ENCODE peak calls at places on chromosomes 1 and 21, in seven cellular contexts. U is neuronal stem cell, Y is IMR-90, R is trophoblast cell, M is H9, P is mesenchymal stem cell, C is H1. I is an unnamed sample.

GRCh38 chr21:27721675-27722074 is 754.8 kb upstream of the ADAMTS5 start:
- DNase-seq in U (no peak), Y (no peak), R (no peak), M (no peak), P (no peak), C (no peak), I (no peak)

GRCh38 chr1:26121854-26122773 is 10.5 kb downstream of the PDIK1L start:
- DNase-seq in U (no peak), Y (no peak), R (peak), M (no peak), P (peak), C (no peak), I (no peak)

GRCh38 chr1:27233677-27234053 is 767 bp upstream of the WDTC1 start:
- DNase-seq in U (peak), Y (no peak), R (peak), M (peak), P (no peak), C (no peak), I (peak)

GRCh38 chr1:162088281-162088969 is 18.9 kb downstream of the NOS1AP start:
- DNase-seq in U (no peak), Y (peak), R (no peak), M (no peak), P (no peak), C (no peak), I (no peak)

GRCh38 chr1:155268630-155269029 is 4.7 kb downstream of the CLK2 start:
- DNase-seq in U (no peak), Y (no peak), R (no peak), M (no peak), P (no peak), C (no peak), I (no peak)

GRCh38 chr1:103576065-103576464 is 4.7 kb downstream of the AMY2B start:
- DNase-seq in U (no peak), Y (peak), R (no peak), M (no peak), P (no peak), C (no peak), I (no peak)

GRCh38 chr1:160795951-160796383 is at the start of gene LY9:
- DNase-seq in U (no peak), Y (no peak), R (peak), M (no peak), P (no peak), C (no peak), I (no peak)

GRCh38 chr1:7315946-7316345 is 455.1 kb upstream of the VAMP3 start:
- DNase-seq in U (no peak), Y (no peak), R (no peak), M (peak), P (no peak), C (no peak), I (no peak)

GRCh38 chr1:159188375-159188788 is 16.3 kb upstream of the ACKR1 start:
- DNase-seq in U (peak), Y (peak), R (no peak), M (peak), P (peak), C (peak), I (peak)

GRCh38 chr1:183877321-183877720 is 72.4 kb downstream of the RGL1 start:
- DNase-seq in U (no peak), Y (peak), R (no peak), M (no peak), P (no peak), C (no peak), I (no peak)

GRCh38 chr1:85121744-85122143 is 73.4 kb upstream of the MCOLN3 start:
- DNase-seq in U (no peak), Y (peak), R (no peak), M (no peak), P (no peak), C (no peak), I (no peak)

GRCh38 chr1:116457944-116458343 is 84.9 kb downstream of the ATP1A1 start:
- DNase-seq in U (no peak), Y (no peak), R (no peak), M (no peak), P (no peak), C (no peak), I (no peak)

GRCh38 chr1:51916587-51917405 is 38.3 kb upstream of the NRDC start:
- DNase-seq in U (no peak), Y (peak), R (peak), M (no peak), P (peak), C (no peak), I (no peak)

GRCh38 chr1:198669023-198669698 is 30.3 kb downstream of the PTPRC start:
- DNase-seq in U (no peak), Y (peak), R (peak), M (no peak), P (peak), C (no peak), I (peak)

GRCh38 chr21:41121785-41122415 is 46.1 kb upstream of the BACE2 start:
- DNase-seq in U (peak), Y (peak), R (peak), M (peak), P (no peak), C (peak), I (peak)

GRCh38 chr1:111707906-111708305 is 31.3 kb downstream of the INKA2 start:
- DNase-seq in U (no peak), Y (peak), R (no peak), M (no peak), P (peak), C (no peak), I (no peak)

GRCh38 chr1:163168053-163168452 is 34.7 kb downstream of the RGS5 start:
- DNase-seq in U (no peak), Y (peak), R (peak), M (no peak), P (peak), C (no peak), I (peak)

GRCh38 chr1:224700915-224701531 is 84.9 kb downstream of the CNIH3 start:
- DNase-seq in U (peak), Y (peak), R (no peak), M (peak), P (peak), C (peak), I (peak)

GRCh38 chr1:65209005-65209885 is 61.2 kb downstream of the AK4 start:
- DNase-seq in U (no peak), Y (peak), R (peak), M (no peak), P (peak), C (peak), I (peak)

GRCh38 chr1:48044311-48044710 is 47.1 kb upstream of the TRABD2B start:
- DNase-seq in U (no peak), Y (no peak), R (no peak), M (no peak), P (no peak), C (no peak), I (no peak)

GRCh38 chr1:93591833-93592635 is 89.6 kb downstream of the BCAR3 start:
- DNase-seq in U (no peak), Y (no peak), R (no peak), M (no peak), P (no peak), C (no peak), I (no peak)

GRCh38 chr1:45005761-45006160 is 5.4 kb downstream of the HECTD3 start:
- DNase-seq in U (no peak), Y (no peak), R (no peak), M (no peak), P (no peak), C (no peak), I (no peak)

GRCh38 chr1:9558946-9559545 is 19.8 kb downstream of the SLC25A33 start:
- DNase-seq in U (no peak), Y (no peak), R (peak), M (no peak), P (no peak), C (no peak), I (peak)

GRCh38 chr1:154809436-154810413 is 60.4 kb downstream of the KCNN3 start:
- DNase-seq in U (no peak), Y (peak), R (peak), M (no peak), P (peak), C (no peak), I (no peak)

GRCh38 chr1:86965012-86965826 is 50.8 kb downstream of the HS2ST1 start:
- DNase-seq in U (no peak), Y (peak), R (peak), M (no peak), P (peak), C (no peak), I (peak)

GRCh38 chr1:54297596-54298283 is 97.8 kb downstream of the MRPL37 start:
- DNase-seq in U (peak), Y (no peak), R (no peak), M (no peak), P (no peak), C (no peak), I (no peak)

GRCh38 chr1:41161851-41162250 is 80.3 kb downstream of the SCMH1 start:
- DNase-seq in U (no peak), Y (no peak), R (no peak), M (no peak), P (no peak), C (no peak), I (no peak)

GRCh38 chr1:31412732-31413404 is at the start of gene SERINC2:
- DNase-seq in U (peak), Y (no peak), R (peak), M (peak), P (no peak), C (peak), I (peak)

GRCh38 chr1:148372731-148373130 is 110.4 kb downstream of the PPIAL4G start:
- DNase-seq in U (no peak), Y (peak), R (peak), M (no peak), P (peak), C (no peak), I (no peak)

GRCh38 chr1:187096689-187097088 is 267.9 kb downstream of the PLA2G4A start:
- DNase-seq in U (no peak), Y (peak), R (no peak), M (no peak), P (no peak), C (no peak), I (no peak)

DNA sequence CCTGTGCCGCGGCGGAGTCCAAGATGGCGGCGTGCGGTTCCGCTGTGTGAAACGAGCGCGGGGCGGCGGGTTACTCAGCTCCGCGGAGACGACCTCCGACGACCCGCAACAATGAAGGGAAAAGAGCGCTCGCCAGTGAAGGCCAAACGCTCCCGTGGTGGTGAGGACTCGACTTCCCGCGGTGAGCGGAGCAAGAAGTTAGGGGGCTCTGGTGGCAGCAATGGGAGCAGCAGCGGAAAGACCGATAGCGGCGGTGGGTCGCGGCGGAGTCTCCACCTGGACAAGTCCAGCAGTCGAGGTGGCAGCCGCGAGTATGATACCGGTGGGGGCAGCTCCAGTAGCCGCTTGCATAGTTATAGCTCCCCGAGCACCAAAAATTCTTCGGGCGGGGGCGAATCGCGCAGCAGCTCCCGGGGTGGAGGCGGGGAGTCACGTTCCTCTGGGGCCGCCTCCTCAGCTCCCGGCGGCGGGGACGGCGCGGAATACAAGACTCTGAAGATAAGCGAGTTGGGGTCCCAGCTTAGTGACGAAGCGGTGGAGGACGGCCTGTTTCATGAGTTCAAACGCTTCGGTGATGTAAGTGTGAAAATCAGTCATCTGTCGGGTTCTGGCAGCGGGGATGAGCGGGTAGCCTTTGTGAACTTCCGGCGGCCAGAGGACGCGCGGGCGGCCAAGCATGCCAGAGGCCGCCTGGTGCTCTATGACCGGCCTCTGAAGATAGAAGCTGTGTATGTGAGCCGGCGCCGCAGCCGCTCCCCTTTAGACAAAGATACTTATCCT is 440 bp downstream of the RBM15 start:
- DNase-seq in U (no peak), Y (peak), R (peak), M (no peak), P (peak), C (peak), I (peak)
- H4K8ac ChIP-seq in U (no peak), Y (peak), R (peak), M (no peak), P (peak), C (peak), I (no peak)

DNA sequence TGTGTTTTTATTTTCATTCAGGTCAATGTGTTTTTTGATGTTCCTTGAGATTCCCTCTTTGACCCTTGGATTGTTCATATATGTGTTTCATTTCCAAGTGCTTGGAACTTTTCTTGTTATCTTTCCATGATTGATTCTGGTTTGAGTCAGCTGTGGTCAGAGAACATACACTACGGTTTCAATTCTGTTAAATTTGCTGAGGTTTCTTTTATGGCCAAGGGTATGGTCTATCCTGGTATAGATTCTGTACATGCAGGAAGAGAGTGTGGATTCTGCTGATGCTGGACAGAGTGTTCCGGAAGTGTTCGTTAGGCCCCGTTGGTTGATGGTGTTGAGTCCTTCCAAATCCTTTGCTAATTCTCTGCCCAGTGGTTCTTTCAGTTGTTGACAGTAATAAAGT is 98.5 kb upstream of the COL6A1 start:
- DNase-seq in U (no peak), Y (no peak), R (no peak), M (no peak), P (no peak), C (no peak), I (no peak)
- H4K8ac ChIP-seq in U (no peak), Y (no peak), R (no peak), M (no peak), P (no peak), C (no peak), I (no peak)

GRCh38 chr1:232017057-232017456 is 390.5 kb downstream of the DISC1 start:
- DNase-seq in U (no peak), Y (peak), R (peak), M (no peak), P (peak), C (no peak), I (no peak)
- H4K8ac ChIP-seq in U (no peak), Y (no peak), R (no peak), M (no peak), P (no peak), C (no peak), I (no peak)

GRCh38 chr1:242774256-242774655 is 249.8 kb upstream of the PLD5 start:
- DNase-seq in U (no peak), Y (no peak), R (no peak), M (no peak), P (no peak), C (no peak), I (no peak)
- H4K8ac ChIP-seq in U (no peak), Y (no peak), R (no peak), M (no peak), P (no peak), C (no peak), I (no peak)

DNA sequence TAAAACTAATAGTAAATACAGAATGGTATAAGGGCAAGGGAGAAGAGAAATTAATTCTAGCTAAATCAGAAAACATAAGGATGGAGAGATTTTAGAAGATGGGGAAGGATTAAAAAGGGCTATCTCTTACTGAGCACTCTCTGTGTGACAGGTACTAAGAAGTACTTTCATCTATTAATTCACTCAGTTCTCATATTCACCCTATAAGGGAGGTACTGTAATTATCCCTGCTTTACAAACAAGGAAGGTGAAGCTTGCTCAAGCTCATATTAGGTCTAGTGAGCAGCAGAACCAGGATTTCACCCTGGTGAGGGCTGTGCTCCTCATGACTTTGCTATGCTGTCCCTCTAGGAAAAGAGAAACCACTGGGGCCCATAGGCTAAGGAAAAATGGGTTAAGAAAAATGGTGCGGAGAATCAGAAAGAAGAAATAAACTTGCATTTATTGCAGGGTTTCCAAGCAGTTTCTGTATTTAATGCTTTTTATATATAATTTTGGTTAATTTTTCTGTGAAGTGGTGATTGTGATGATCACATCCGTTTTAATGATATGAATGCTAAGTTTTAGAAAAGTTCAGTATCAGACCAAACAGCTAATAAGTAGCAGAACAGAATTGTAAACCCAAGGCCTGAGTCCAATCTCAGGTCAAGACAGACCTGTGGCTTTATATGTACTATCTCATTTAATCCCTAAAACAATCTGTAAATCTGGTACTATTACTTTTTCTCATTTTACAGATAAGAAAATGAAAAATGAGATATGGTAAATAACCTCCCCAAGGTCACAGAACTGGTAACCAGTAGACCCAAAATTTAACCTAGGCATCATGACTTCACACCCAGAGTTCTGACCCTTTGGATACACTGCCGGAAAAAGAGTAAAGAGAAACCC is 1.7 kb downstream of the PCNX2 start:
- DNase-seq in U (no peak), Y (peak), R (no peak), M (no peak), P (peak), C (no peak), I (peak)
- H4K8ac ChIP-seq in U (no peak), Y (no peak), R (no peak), M (no peak), P (no peak), C (no peak), I (no peak)

DNA sequence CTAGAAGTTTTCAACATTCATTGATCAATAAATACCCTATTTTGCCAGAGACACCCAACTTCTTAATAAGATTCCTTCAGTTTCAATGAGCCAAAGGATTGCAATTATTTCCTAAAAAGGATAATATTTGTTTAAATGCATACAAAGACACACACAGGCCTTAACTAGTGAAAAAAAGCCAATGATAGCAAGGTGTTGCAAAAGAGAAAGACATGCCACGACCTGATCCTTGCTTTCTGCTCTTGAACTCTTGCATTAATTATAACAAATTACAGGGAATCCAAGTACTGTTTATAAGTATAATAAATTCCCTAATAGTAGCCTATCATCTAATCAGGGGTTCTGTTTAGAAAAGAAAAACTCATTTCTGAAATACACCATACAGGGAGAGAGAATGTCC is 131.1 kb downstream of the PTPN14 start:
- DNase-seq in U (no peak), Y (no peak), R (no peak), M (no peak), P (no peak), C (no peak), I (no peak)
- H4K8ac ChIP-seq in U (no peak), Y (no peak), R (no peak), M (no peak), P (no peak), C (no peak), I (no peak)

GRCh38 chr1:207890136-207890738 is 20.7 kb downstream of the CD34 start:
- DNase-seq in U (no peak), Y (peak), R (peak), M (no peak), P (peak), C (no peak), I (no peak)
- H4K8ac ChIP-seq in U (no peak), Y (peak), R (no peak), M (no peak), P (peak), C (no peak), I (no peak)

GRCh38 chr1:10637400-10637799 is 159.0 kb downstream of the CASZ1 start:
- DNase-seq in U (no peak), Y (no peak), R (no peak), M (no peak), P (no peak), C (no peak), I (no peak)
- H4K8ac ChIP-seq in U (no peak), Y (no peak), R (no peak), M (no peak), P (no peak), C (no peak), I (no peak)

GRCh38 chr1:59739111-59739510 is 75.6 kb upstream of the HOOK1 start:
- DNase-seq in U (no peak), Y (no peak), R (no peak), M (no peak), P (no peak), C (no peak), I (no peak)
- H4K8ac ChIP-seq in U (no peak), Y (peak), R (no peak), M (no peak), P (peak), C (no peak), I (no peak)